ENCODE peak calls at places on chromosomes 1 and 21, in nine cellular contexts. B, H, Z, N, M, F, G, L and U are unnamed samples.

GRCh38 chr1:89815611-89816010 is 5.2 kb upstream of the LRRC8D start:
- DNase-seq in B (no peak), H (no peak), Z (no peak), N (no peak), M (no peak), F (no peak), G (no peak), L (no peak), U (no peak)

GRCh38 chr21:45254557-45254930 is 33.2 kb downstream of the POFUT2 start:
- DNase-seq in B (no peak), H (no peak), Z (no peak), N (no peak), M (no peak), F (no peak), G (peak; percentile 6), L (no peak), U (no peak)

GRCh38 chr1:205920159-205920558 is 23.1 kb downstream of the SLC26A9 start:
- DNase-seq in B (no peak), H (no peak), Z (peak; percentile 88), N (peak; percentile 62), M (no peak), F (no peak), G (no peak), L (peak; percentile 55), U (no peak)

GRCh38 chr1:230464618-230465017 is 38.5 kb upstream of the PGBD5 start:
- DNase-seq in B (no peak), H (no peak), Z (no peak), N (no peak), M (no peak), F (no peak), G (no peak), L (no peak), U (no peak)

GRCh38 chr21:35603471-35603870 is 456.9 kb downstream of the SETD4 start:
- DNase-seq in B (no peak), H (peak; percentile 20), Z (no peak), N (no peak), M (no peak), F (no peak), G (no peak), L (no peak), U (no peak)

GRCh38 chr1:207804746-207805468 is 53.1 kb downstream of the CD46 start:
- DNase-seq in B (no peak), H (no peak), Z (no peak), N (no peak), M (no peak), F (no peak), G (no peak), L (no peak), U (no peak)

GRCh38 chr1:68782890-68783289 is 286.0 kb upstream of the DEPDC1 start:
- DNase-seq in B (no peak), H (no peak), Z (no peak), N (no peak), M (no peak), F (no peak), G (no peak), L (no peak), U (no peak)

GRCh38 chr1:232891116-232891515 is 59.3 kb upstream of the NTPCR start:
- DNase-seq in B (no peak), H (no peak), Z (peak; percentile 90), N (peak; percentile 96), M (no peak), F (peak; percentile 9), G (no peak), L (peak; percentile 68), U (peak; percentile 69)

GRCh38 chr1:10940451-10940804 is 72.0 kb upstream of the TARDBP start:
- DNase-seq in B (no peak), H (no peak), Z (no peak), N (no peak), M (no peak), F (no peak), G (no peak), L (no peak), U (no peak)

GRCh38 chr1:61254629-61255323 is 172.4 kb downstream of the NFIA start:
- DNase-seq in B (no peak), H (no peak), Z (peak; percentile 77), N (peak; percentile 76), M (no peak), F (peak; percentile 39), G (peak; percentile 52), L (peak; percentile 77), U (no peak)

GRCh38 chr1:224784606-224785328 is 144.7 kb upstream of the DNAH14 start:
- DNase-seq in B (no peak), H (peak; percentile 23), Z (peak; percentile 85), N (peak; percentile 69), M (no peak), F (peak; percentile 55), G (no peak), L (peak; percentile 10), U (no peak)

DNA sequence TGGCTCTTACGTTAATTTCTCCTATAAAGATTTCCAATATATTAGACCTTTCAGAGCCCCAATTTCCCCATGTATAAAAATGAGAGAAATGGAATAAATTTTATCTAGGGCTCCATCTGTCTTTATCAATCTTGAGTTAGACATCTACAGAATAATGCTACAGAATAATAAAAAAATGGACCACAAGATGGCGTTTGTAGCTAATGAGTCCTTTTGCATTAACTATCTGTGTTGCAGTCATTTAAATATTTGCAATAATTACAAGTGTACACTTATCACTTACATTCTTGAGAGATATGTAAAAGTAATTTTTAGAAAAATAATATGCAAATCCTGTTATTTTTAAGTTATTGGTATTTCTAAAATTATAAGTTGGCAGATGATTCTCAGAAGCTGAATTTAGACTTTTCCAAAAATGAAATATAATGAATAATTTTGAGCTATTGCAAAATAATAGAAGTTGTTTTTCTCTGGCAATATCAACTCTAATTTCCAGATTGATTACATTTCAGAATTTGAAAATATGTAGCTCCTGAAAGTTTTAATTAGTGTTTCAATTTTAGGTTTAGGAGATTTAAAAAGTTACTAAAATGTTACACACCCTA is 87.7 kb downstream of the SNX7 start:
- DNase-seq in B (no peak), H (no peak), Z (peak; percentile 30), N (peak; percentile 13), M (peak; percentile 4), F (peak; percentile 2), G (no peak), L (peak; percentile 20), U (no peak)
- TF ChIP-seq CTCF in B (peak; percentile 55), H (peak; percentile 65), Z (peak; percentile 44), N (peak; percentile 38), M (peak; percentile 7), F (peak; percentile 35), G (no peak), L (peak; percentile 49), U (peak; percentile 28)

GRCh38 chr1:184986250-184986649 is 11.9 kb upstream of the NIBAN1 start:
- DNase-seq in B (no peak), H (no peak), Z (peak; percentile 68), N (peak; percentile 45), M (no peak), F (no peak), G (no peak), L (peak; percentile 71), U (no peak)
- TF ChIP-seq CTCF in B (no peak), H (peak; percentile 8), Z (peak; percentile 58), N (peak; percentile 47), M (no peak), F (peak; percentile 34), G (no peak), L (peak; percentile 56), U (peak; percentile 26)

DNA sequence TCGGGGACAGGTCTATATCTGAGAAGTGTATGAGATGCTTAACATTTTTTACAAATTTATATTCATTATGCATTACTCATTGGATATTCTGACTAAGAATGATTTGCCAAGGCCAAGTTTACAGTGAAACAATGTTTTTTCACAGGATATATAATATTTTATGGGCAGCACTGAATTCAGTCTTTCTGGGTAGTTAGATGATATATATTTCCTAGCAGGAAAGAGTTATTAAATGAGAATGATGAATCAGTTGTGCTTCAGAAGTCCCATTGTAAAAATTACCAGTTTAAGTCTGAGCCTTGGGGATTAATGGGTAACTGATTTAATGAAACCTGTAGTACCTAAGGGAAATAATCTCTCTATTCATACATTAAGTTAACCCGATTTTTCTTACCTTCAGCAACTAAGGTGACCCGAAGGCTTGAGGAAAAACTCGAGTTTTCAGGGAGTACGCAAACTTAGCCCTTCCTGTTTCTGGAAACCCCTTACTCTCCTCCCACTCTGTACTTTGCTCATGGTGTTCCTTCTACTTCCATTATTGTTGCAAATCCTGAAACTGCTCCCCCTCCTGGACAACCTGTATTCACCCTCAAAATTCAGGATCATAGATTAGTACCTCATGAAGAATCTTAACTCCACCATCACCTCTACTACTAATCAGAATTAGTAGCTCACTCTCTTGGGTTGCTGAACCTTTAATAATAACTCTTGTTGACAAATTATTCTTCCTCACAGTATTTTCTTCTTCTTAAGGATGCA is 135.1 kb downstream of the AK5 start:
- DNase-seq in B (peak; percentile 40), H (no peak), Z (peak; percentile 49), N (no peak), M (no peak), F (no peak), G (no peak), L (peak; percentile 52), U (no peak)
- TF ChIP-seq CTCF in B (peak; percentile 65), H (peak; percentile 53), Z (peak; percentile 52), N (peak; percentile 40), M (no peak), F (peak; percentile 37), G (no peak), L (peak; percentile 52), U (peak; percentile 48)

GRCh38 chr21:46392921-46393320 is 65.8 kb upstream of the DIP2A start:
- DNase-seq in B (no peak), H (no peak), Z (peak; percentile 94), N (peak; percentile 45), M (no peak), F (peak; percentile 12), G (peak; percentile 81), L (peak; percentile 62), U (no peak)
- TF ChIP-seq CTCF in B (no peak), H (no peak), Z (no peak), N (no peak), M (no peak), F (no peak), G (no peak), L (no peak), U (no peak)

DNA sequence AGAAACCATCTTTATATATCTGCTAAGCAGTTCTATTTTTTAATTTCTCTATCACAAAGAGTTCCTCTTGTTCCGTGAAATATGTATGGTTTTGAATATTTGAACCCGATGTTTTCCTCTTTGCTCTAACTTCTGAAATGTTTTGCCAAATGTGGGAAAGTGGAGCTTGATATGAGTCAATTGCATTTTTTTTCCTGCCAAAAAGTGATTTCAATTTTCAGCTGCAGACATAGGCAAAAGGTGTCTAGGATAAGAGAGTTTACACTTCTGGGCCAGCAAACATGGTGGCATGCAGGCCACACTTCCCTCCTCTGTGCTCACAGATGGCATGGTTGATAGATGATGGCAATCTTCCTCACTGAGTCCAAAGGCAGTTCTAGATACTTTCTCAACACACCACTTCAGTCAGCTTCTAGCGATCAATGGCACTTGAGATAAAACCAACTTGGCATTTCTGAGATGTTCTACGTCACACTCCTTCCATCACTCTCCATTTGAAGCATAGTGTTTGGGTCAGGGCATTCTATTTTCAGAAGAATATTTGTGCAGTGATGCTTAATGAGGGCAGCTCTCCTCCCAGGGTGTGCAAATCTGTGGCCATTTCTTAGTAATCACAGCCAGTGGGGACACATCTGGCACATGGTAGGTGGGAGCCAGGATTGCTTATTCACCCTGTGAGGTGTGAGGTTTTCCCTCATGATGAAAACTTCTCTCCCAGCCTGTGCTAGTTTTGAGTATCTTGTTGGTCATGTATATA is 54.4 kb upstream of the SCAF4 start:
- DNase-seq in B (no peak), H (no peak), Z (no peak), N (no peak), M (no peak), F (no peak), G (no peak), L (no peak), U (no peak)
- TF ChIP-seq CTCF in B (peak; percentile 6), H (no peak), Z (no peak), N (no peak), M (no peak), F (no peak), G (no peak), L (no peak), U (no peak)

GRCh38 chr1:85894651-85895050 is 186.4 kb upstream of the ZNHIT6 start:
- DNase-seq in B (peak; percentile 39), H (peak; percentile 15), Z (peak; percentile 44), N (peak; percentile 62), M (peak; percentile 37), F (peak; percentile 7), G (peak; percentile 36), L (peak; percentile 62), U (no peak)
- TF ChIP-seq CTCF in B (peak; percentile 57), H (peak; percentile 44), Z (peak; percentile 52), N (peak; percentile 62), M (peak; percentile 43), F (peak; percentile 59), G (no peak), L (peak; percentile 64), U (peak; percentile 55)